ENCODE peak calls at places on chromosomes 4 and X, in nine cellular contexts. One of them, this sample, is unnamed.
A peak's percentile ranks its signal among the peaks of the same experiment; 100 is the strongest.

GRCh38 chr4:168304744-168305459 is 13.7 kb downstream of the DDX60 start:
- DNase-seq in K562: no peak
- DNase-seq in HCT116: no peak
- DNase-seq in spleen: no peak
- DNase-seq in transverse colon: no peak
- DNase-seq in GM23338: no peak
- DNase-seq in H1: no peak
- DNase-seq in sigmoid colon: no peak
- DNase-seq in stomach: no peak
- DNase-seq in this sample: no peak

GRCh38 chr4:25439913-25440477 is 62.9 kb downstream of the ANAPC4 start:
- DNase-seq in K562: peak; percentile 79
- DNase-seq in HCT116: peak; percentile 45
- DNase-seq in spleen: no peak
- DNase-seq in transverse colon: peak; percentile 51
- DNase-seq in GM23338: peak; percentile 92
- DNase-seq in H1: peak; percentile 84
- DNase-seq in sigmoid colon: no peak
- DNase-seq in stomach: peak; percentile 73
- DNase-seq in this sample: peak; percentile 41

GRCh38 chr4:61996943-61997342 is 796.8 kb downstream of the ADGRL3 start:
- DNase-seq in K562: no peak
- DNase-seq in HCT116: no peak
- DNase-seq in spleen: no peak
- DNase-seq in transverse colon: no peak
- DNase-seq in GM23338: no peak
- DNase-seq in H1: no peak
- DNase-seq in sigmoid colon: no peak
- DNase-seq in stomach: no peak
- DNase-seq in this sample: no peak

GRCh38 chr4:128159967-128160366 is 98.9 kb downstream of the LARP1B start:
- DNase-seq in K562: no peak
- DNase-seq in HCT116: no peak
- DNase-seq in spleen: no peak
- DNase-seq in transverse colon: no peak
- DNase-seq in GM23338: no peak
- DNase-seq in H1: no peak
- DNase-seq in sigmoid colon: no peak
- DNase-seq in stomach: no peak
- DNase-seq in this sample: no peak

GRCh38 chrX:142040906-142041305 is 137.2 kb downstream of the MAGEC1 start:
- DNase-seq in K562: no peak
- DNase-seq in HCT116: no peak
- DNase-seq in spleen: no peak
- DNase-seq in transverse colon: no peak
- DNase-seq in GM23338: peak; percentile 0
- DNase-seq in H1: no peak
- DNase-seq in sigmoid colon: no peak
- DNase-seq in stomach: no peak
- DNase-seq in this sample: no peak

GRCh38 chr4:7120341-7120740 is 52.5 kb upstream of the GRPEL1 start:
- DNase-seq in K562: peak; percentile 73
- DNase-seq in HCT116: peak; percentile 16
- DNase-seq in spleen: no peak
- DNase-seq in transverse colon: no peak
- DNase-seq in GM23338: peak; percentile 61
- DNase-seq in H1: no peak
- DNase-seq in sigmoid colon: no peak
- DNase-seq in stomach: no peak
- DNase-seq in this sample: no peak

GRCh38 chrX:134074151-134074550 is 88.8 kb upstream of the GPC3 start:
- DNase-seq in K562: no peak
- DNase-seq in HCT116: no peak
- DNase-seq in spleen: no peak
- DNase-seq in transverse colon: no peak
- DNase-seq in GM23338: no peak
- DNase-seq in H1: no peak
- DNase-seq in sigmoid colon: no peak
- DNase-seq in stomach: no peak
- DNase-seq in this sample: no peak

GRCh38 chr4:58553031-58553430 is 1442.8 kb upstream of the IGFBP7 start:
- DNase-seq in K562: no peak
- DNase-seq in HCT116: no peak
- DNase-seq in spleen: no peak
- DNase-seq in transverse colon: no peak
- DNase-seq in GM23338: peak; percentile 18
- DNase-seq in H1: no peak
- DNase-seq in sigmoid colon: no peak
- DNase-seq in stomach: no peak
- DNase-seq in this sample: no peak

GRCh38 chr4:88518911-88519310 is 4.7 kb downstream of the PYURF start:
- DNase-seq in K562: no peak
- DNase-seq in HCT116: no peak
- DNase-seq in spleen: no peak
- DNase-seq in transverse colon: no peak
- DNase-seq in GM23338: no peak
- DNase-seq in H1: no peak
- DNase-seq in sigmoid colon: no peak
- DNase-seq in stomach: no peak
- DNase-seq in this sample: no peak

GRCh38 chr4:88526221-88526815 is 2.7 kb upstream of the PYURF start:
- DNase-seq in K562: peak; percentile 12
- DNase-seq in HCT116: no peak
- DNase-seq in spleen: no peak
- DNase-seq in transverse colon: no peak
- DNase-seq in GM23338: peak; percentile 42
- DNase-seq in H1: no peak
- DNase-seq in sigmoid colon: no peak
- DNase-seq in stomach: no peak
- DNase-seq in this sample: no peak

GRCh38 chr4:88527787-88528186 is 4.2 kb upstream of the PYURF start:
- DNase-seq in K562: no peak
- DNase-seq in HCT116: no peak
- DNase-seq in spleen: no peak
- DNase-seq in transverse colon: no peak
- DNase-seq in GM23338: no peak
- DNase-seq in H1: no peak
- DNase-seq in sigmoid colon: no peak
- DNase-seq in stomach: no peak
- DNase-seq in this sample: no peak

GRCh38 chr4:88523325-88524129 is at the start of gene PYURF:
- DNase-seq in K562: peak; percentile 91
- DNase-seq in HCT116: peak; percentile 71
- DNase-seq in spleen: peak; percentile 96
- DNase-seq in transverse colon: peak; percentile 97
- DNase-seq in GM23338: peak; percentile 98
- DNase-seq in H1: peak; percentile 95
- DNase-seq in sigmoid colon: peak; percentile 98
- DNase-seq in stomach: peak; percentile 97
- DNase-seq in this sample: peak; percentile 93

GRCh38 chr4:88522702-88523324 is 763 bp downstream of the PYURF start:
- DNase-seq in K562: peak; percentile 39
- DNase-seq in HCT116: no peak
- DNase-seq in spleen: peak; percentile 82
- DNase-seq in transverse colon: peak; percentile 30
- DNase-seq in GM23338: peak; percentile 41
- DNase-seq in H1: no peak
- DNase-seq in sigmoid colon: peak; percentile 70
- DNase-seq in stomach: peak; percentile 38
- DNase-seq in this sample: peak; percentile 39
- H3K27ac ChIP-seq in K562: peak overlapping the region; percentile 79
- H3K27ac ChIP-seq in HCT116: peak overlapping the region; percentile 91
- H3K27ac ChIP-seq in spleen: peak overlapping the region; percentile 87
- H3K27ac ChIP-seq in transverse colon: peak overlapping the region; percentile 91
- H3K27ac ChIP-seq in GM23338: peak overlapping the region; percentile 60
- H3K27ac ChIP-seq in H1: peak overlapping the region; percentile 39
- H3K27ac ChIP-seq in sigmoid colon: peak overlapping the region; percentile 97
- H3K27ac ChIP-seq in stomach: peak overlapping the region; percentile 95
- H3K27ac ChIP-seq in this sample: peak overlapping the region; percentile 89

DNA sequence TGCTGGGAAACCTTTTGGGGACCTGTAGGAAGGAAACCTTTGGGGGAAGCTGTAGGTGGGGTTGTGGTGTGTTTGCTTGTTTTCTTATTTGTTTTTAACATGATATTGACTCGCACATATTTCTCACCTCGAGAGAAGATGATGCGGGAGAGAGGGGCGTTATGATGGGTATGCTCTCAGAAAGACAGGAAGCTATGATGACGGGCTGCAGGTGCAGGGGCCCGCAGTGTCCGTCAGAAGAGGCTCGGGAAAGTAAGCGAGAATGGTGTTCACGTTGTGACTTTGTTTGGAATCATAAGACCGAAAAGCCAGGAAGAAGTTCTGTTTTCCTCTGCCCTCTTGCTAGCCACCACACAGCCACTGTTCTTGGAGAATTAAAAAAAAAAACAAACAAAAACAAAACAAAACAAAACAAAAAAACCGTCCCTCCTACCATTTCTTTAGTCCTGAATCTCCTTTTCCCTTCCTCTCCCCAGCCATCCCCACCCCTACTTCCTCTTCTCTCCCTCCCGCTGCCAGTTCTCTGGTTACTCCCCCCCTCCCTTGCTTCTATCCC is 369 bp upstream of the BMP3 start:
- DNase-seq in K562: no peak
- DNase-seq in HCT116: no peak
- DNase-seq in spleen: no peak
- DNase-seq in transverse colon: no peak
- DNase-seq in GM23338: peak; percentile 79
- DNase-seq in H1: peak; percentile 44
- DNase-seq in sigmoid colon: no peak
- DNase-seq in stomach: no peak
- DNase-seq in this sample: no peak
- H3K4me1 ChIP-seq in K562: no peaks in the 10 kb centered on the region
- H3K4me1 ChIP-seq in HCT116: no peaks in the 10 kb centered on the region
- H3K4me1 ChIP-seq in spleen: peaks cover 21% of the 10 kb centered on the region
- H3K4me1 ChIP-seq in transverse colon: no peaks in the 10 kb centered on the region
- H3K4me1 ChIP-seq in GM23338: peaks cover 20% of the 10 kb centered on the region
- H3K4me1 ChIP-seq in H1: peaks cover 6% of the 10 kb centered on the region
- H3K4me1 ChIP-seq in sigmoid colon: no peaks in the 10 kb centered on the region
- H3K4me1 ChIP-seq in stomach: peaks cover 14% of the 10 kb centered on the region
- H3K4me1 ChIP-seq in this sample: no peaks in the 10 kb centered on the region

GRCh38 chr4:151324124-151324448 is 1.3 kb downstream of the SH3D19 start:
- DNase-seq in K562: no peak
- DNase-seq in HCT116: no peak
- DNase-seq in spleen: no peak
- DNase-seq in transverse colon: no peak
- DNase-seq in GM23338: no peak
- DNase-seq in H1: no peak
- DNase-seq in sigmoid colon: no peak
- DNase-seq in stomach: no peak
- DNase-seq in this sample: no peak

GRCh38 chr4:151322565-151322964 is 2.8 kb downstream of the SH3D19 start:
- DNase-seq in K562: no peak
- DNase-seq in HCT116: no peak
- DNase-seq in spleen: no peak
- DNase-seq in transverse colon: no peak
- DNase-seq in GM23338: no peak
- DNase-seq in H1: no peak
- DNase-seq in sigmoid colon: no peak
- DNase-seq in stomach: no peak
- DNase-seq in this sample: no peak

GRCh38 chr4:151324449-151325319 is 721 bp downstream of the SH3D19 start:
- DNase-seq in K562: peak; percentile 15
- DNase-seq in HCT116: peak; percentile 90
- DNase-seq in spleen: no peak
- DNase-seq in transverse colon: peak; percentile 78
- DNase-seq in GM23338: peak; percentile 73
- DNase-seq in H1: peak; percentile 71
- DNase-seq in sigmoid colon: peak; percentile 77
- DNase-seq in stomach: peak; percentile 48
- DNase-seq in this sample: peak; percentile 42

GRCh38 chr4:151329217-151330007 is 4.0 kb upstream of the SH3D19 start:
- DNase-seq in K562: no peak
- DNase-seq in HCT116: no peak
- DNase-seq in spleen: no peak
- DNase-seq in transverse colon: no peak
- DNase-seq in GM23338: no peak
- DNase-seq in H1: no peak
- DNase-seq in sigmoid colon: no peak
- DNase-seq in stomach: no peak
- DNase-seq in this sample: no peak

DNA sequence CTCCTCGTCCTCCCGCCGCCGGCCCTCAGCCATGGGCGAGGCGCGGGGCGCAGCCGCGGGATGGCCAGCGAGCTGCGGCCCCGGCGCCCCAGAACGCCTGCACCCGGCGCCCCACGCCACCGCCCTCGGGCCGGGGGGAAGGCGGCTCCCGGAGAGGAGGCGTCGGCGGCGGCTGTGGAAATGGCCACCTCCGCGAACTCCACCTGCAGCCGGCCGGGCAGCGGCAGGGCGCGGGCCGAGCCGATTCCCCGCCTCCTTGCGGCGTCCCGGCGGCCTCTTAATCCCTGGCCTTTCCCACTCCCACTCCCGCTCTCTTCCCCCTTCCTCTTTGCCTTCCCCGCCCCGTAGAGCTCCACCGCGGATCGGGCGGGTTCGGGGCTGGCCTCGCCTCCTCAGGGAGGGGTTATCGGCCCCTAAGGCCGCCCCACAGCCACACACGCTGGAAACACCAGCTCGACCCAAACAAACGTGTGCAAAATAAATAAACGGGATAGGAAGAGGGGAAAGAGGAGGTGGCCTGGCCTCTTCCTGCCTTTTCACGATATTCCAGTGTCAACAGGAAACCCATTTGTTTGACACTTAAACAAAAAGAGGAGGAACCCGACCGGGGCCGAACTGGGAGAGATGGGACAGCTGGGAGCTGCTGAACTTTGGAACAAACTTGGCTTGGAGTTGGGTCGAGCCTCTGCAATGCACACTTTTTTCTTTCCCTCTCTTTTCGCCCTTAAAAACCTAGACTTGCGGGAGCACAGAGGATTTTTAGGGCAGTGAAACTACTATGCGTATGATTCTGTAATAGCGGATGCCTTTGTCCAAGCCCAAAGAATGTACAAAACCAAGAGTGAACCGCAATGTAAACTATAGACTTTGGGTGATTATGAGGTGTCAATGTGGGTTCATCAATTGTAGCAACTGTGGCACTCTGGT is at the start of gene SH3D19:
- DNase-seq in K562: peak; percentile 6
- DNase-seq in HCT116: peak; percentile 68
- DNase-seq in spleen: peak; percentile 80
- DNase-seq in transverse colon: peak; percentile 88
- DNase-seq in GM23338: peak; percentile 69
- DNase-seq in H1: peak; percentile 75
- DNase-seq in sigmoid colon: peak; percentile 89
- DNase-seq in stomach: peak; percentile 75
- DNase-seq in this sample: peak; percentile 63
- TF ChIP-seq POLR2AphosphoS5 in K562: no peak
- TF ChIP-seq POLR2AphosphoS5 in HCT116: peak; percentile 66
- TF ChIP-seq POLR2AphosphoS5 in spleen: peak; percentile 85
- TF ChIP-seq POLR2AphosphoS5 in transverse colon: peak; percentile 85
- TF ChIP-seq POLR2AphosphoS5 in GM23338: peak; percentile 64
- TF ChIP-seq POLR2AphosphoS5 in H1: no peak
- TF ChIP-seq POLR2AphosphoS5 in sigmoid colon: peak; percentile 85
- TF ChIP-seq POLR2AphosphoS5 in stomach: peak; percentile 73
- TF ChIP-seq POLR2AphosphoS5 in this sample: peak; percentile 32

DNA sequence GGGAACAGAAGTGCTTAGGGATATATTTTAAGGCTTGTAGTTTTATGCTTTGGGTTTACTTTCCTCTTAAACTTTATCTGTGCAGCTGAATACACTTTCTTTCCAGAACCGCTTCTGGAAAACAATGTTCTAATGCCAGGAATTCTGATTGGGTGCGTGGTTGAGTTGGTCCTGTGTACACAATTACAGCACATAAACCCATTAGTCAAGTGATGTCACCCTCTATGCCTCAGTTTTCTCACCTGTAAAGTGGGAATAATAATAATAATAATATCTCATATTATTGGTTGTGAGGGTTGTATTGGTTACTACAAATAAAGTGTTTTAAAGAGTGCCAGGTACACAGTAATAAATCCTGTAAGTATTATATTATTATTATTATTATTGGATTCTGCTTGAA is 129.2 kb downstream of the MID1IP1 start:
- DNase-seq in K562: no peak
- DNase-seq in HCT116: no peak
- DNase-seq in spleen: no peak
- DNase-seq in transverse colon: no peak
- DNase-seq in GM23338: no peak
- DNase-seq in H1: no peak
- DNase-seq in sigmoid colon: no peak
- DNase-seq in stomach: no peak
- DNase-seq in this sample: no peak
- H3K27ac ChIP-seq in K562: no peak overlapping the region
- H3K27ac ChIP-seq in HCT116: no peak overlapping the region
- H3K27ac ChIP-seq in spleen: no peak overlapping the region
- H3K27ac ChIP-seq in transverse colon: peak overlapping the region; percentile 26
- H3K27ac ChIP-seq in GM23338: no peak overlapping the region
- H3K27ac ChIP-seq in H1: no peak overlapping the region
- H3K27ac ChIP-seq in sigmoid colon: no peak overlapping the region
- H3K27ac ChIP-seq in stomach: no peak overlapping the region
- H3K27ac ChIP-seq in this sample: no peak overlapping the region

This sample was measured in breast epithelium.